ENCODE peak calls at places on chromosomes 11 and 22, in ten cellular contexts. Z, Y, I, A, D, U, X, R, Q and K are unnamed samples.

GRCh38 chr22:32849501-32849900 is 48.0 kb downstream of the TIMP3 start:
- DNase-seq in Z (no peak), Y (no peak), I (no peak), A (no peak), D (no peak), U (no peak), X (no peak), R (no peak), Q (no peak), K (no peak)

GRCh38 chr11:17643506-17644405 is 75.6 kb upstream of the MYOD1 start:
- DNase-seq in Z (no peak), Y (no peak), I (no peak), A (no peak), D (no peak), U (no peak), X (no peak), R (no peak), Q (no peak), K (no peak)

GRCh38 chr11:28460348-28460747 is 352.2 kb downstream of the METTL15 start:
- DNase-seq in Z (no peak), Y (no peak), I (no peak), A (no peak), D (no peak), U (no peak), X (no peak), R (no peak), Q (no peak), K (no peak)

GRCh38 chr11:109424893-109425292 is 2.9 kb downstream of the C11orf87 start:
- DNase-seq in Z (no peak), Y (peak), I (no peak), A (no peak), D (peak), U (no peak), X (no peak), R (no peak), Q (no peak), K (peak)

GRCh38 chr11:110525883-110526282 is 96.1 kb downstream of the FDX1 start:
- DNase-seq in Z (no peak), Y (no peak), I (no peak), A (no peak), D (no peak), U (no peak), X (no peak), R (no peak), Q (no peak), K (peak)

GRCh38 chr11:3203221-3204043 is 15.2 kb downstream of the MRGPRG start:
- DNase-seq in Z (no peak), Y (no peak), I (no peak), A (peak), D (no peak), U (no peak), X (no peak), R (no peak), Q (no peak), K (peak)

GRCh38 chr11:45688472-45689033 is 23.1 kb upstream of the CHST1 start:
- DNase-seq in Z (no peak), Y (no peak), I (no peak), A (no peak), D (no peak), U (no peak), X (no peak), R (no peak), Q (no peak), K (no peak)

GRCh38 chr11:117199061-117199915 is at the start of gene TAGLN:
- DNase-seq in Z (no peak), Y (peak), I (no peak), A (no peak), D (no peak), U (no peak), X (no peak), R (no peak), Q (no peak), K (peak)

GRCh38 chr11:1919428-1920127 is at the start of gene TNNT3:
- DNase-seq in Z (no peak), Y (no peak), I (no peak), A (no peak), D (no peak), U (no peak), X (no peak), R (no peak), Q (no peak), K (no peak)

GRCh38 chr22:41969110-41969646 is at the start of gene SEPTIN3:
- DNase-seq in Z (no peak), Y (no peak), I (no peak), A (peak), D (no peak), U (no peak), X (no peak), R (no peak), Q (peak), K (no peak)

GRCh38 chr11:123183391-123184099 is 11.5 kb downstream of the CLMP start:
- DNase-seq in Z (no peak), Y (peak), I (no peak), A (no peak), D (no peak), U (no peak), X (no peak), R (no peak), Q (no peak), K (no peak)